ENCODE peak calls at places on chromosomes 13 and 19, in seven cellular contexts. One of them, this sample, is unnamed.

GRCh38 chr19:15213715-15214381 is 13.1 kb upstream of the NOTCH3 start:
- DNase-seq in upper lobe of right lung: no peak
- DNase-seq in tibial nerve: no peak
- DNase-seq in cardiac muscle cell: no peak
- DNase-seq in lung: no peak
- DNase-seq in colonic mucosa: no peak
- DNase-seq in epithelial cell of esophagus: no peak
- DNase-seq in this sample: no peak

GRCh38 chr13:44140146-44140545 is 233.5 kb upstream of the SERP2 start:
- DNase-seq in upper lobe of right lung: no peak
- DNase-seq in tibial nerve: no peak
- DNase-seq in cardiac muscle cell: no peak
- DNase-seq in lung: no peak
- DNase-seq in colonic mucosa: peak
- DNase-seq in epithelial cell of esophagus: no peak
- DNase-seq in this sample: no peak

GRCh38 chr13:106796280-106797047 is 228.5 kb upstream of the ARGLU1 start:
- DNase-seq in upper lobe of right lung: no peak
- DNase-seq in tibial nerve: no peak
- DNase-seq in cardiac muscle cell: no peak
- DNase-seq in lung: no peak
- DNase-seq in colonic mucosa: no peak
- DNase-seq in epithelial cell of esophagus: no peak
- DNase-seq in this sample: no peak

GRCh38 chr13:45300190-45300985 is 40.6 kb downstream of the TPT1 start:
- DNase-seq in upper lobe of right lung: no peak
- DNase-seq in tibial nerve: no peak
- DNase-seq in cardiac muscle cell: no peak
- DNase-seq in lung: no peak
- DNase-seq in colonic mucosa: no peak
- DNase-seq in epithelial cell of esophagus: no peak
- DNase-seq in this sample: no peak

GRCh38 chr19:48271531-48272151 is 1.8 kb downstream of the ZNF114 start:
- DNase-seq in upper lobe of right lung: peak
- DNase-seq in tibial nerve: no peak
- DNase-seq in cardiac muscle cell: peak
- DNase-seq in lung: peak
- DNase-seq in colonic mucosa: peak
- DNase-seq in epithelial cell of esophagus: peak
- DNase-seq in this sample: peak

GRCh38 chr13:106534844-106535551 is 464 bp downstream of the EFNB2 start:
- DNase-seq in upper lobe of right lung: peak
- DNase-seq in tibial nerve: no peak
- DNase-seq in cardiac muscle cell: peak
- DNase-seq in lung: no peak
- DNase-seq in colonic mucosa: no peak
- DNase-seq in epithelial cell of esophagus: no peak
- DNase-seq in this sample: peak

GRCh38 chr19:34644991-34645461 is 31.9 kb downstream of the SCGB2B2 start:
- DNase-seq in upper lobe of right lung: no peak
- DNase-seq in tibial nerve: no peak
- DNase-seq in cardiac muscle cell: no peak
- DNase-seq in lung: no peak
- DNase-seq in colonic mucosa: no peak
- DNase-seq in epithelial cell of esophagus: no peak
- DNase-seq in this sample: no peak

GRCh38 chr13:110030394-110030928 is 244.1 kb upstream of the IRS2 start:
- DNase-seq in upper lobe of right lung: no peak
- DNase-seq in tibial nerve: no peak
- DNase-seq in cardiac muscle cell: no peak
- DNase-seq in lung: no peak
- DNase-seq in colonic mucosa: no peak
- DNase-seq in epithelial cell of esophagus: no peak
- DNase-seq in this sample: no peak

GRCh38 chr19:16871870-16872269 is 16.9 kb upstream of the F2RL3 start:
- DNase-seq in upper lobe of right lung: no peak
- DNase-seq in tibial nerve: no peak
- DNase-seq in cardiac muscle cell: no peak
- DNase-seq in lung: no peak
- DNase-seq in colonic mucosa: peak
- DNase-seq in epithelial cell of esophagus: no peak
- DNase-seq in this sample: no peak

GRCh38 chr13:100673376-100673830 is 1.2 kb downstream of the TMTC4 start:
- DNase-seq in upper lobe of right lung: no peak
- DNase-seq in tibial nerve: no peak
- DNase-seq in cardiac muscle cell: peak
- DNase-seq in lung: no peak
- DNase-seq in colonic mucosa: peak
- DNase-seq in epithelial cell of esophagus: no peak
- DNase-seq in this sample: no peak

GRCh38 chr13:111568290-111568689 is 247.8 kb downstream of the TEX29 start:
- DNase-seq in upper lobe of right lung: no peak
- DNase-seq in tibial nerve: no peak
- DNase-seq in cardiac muscle cell: no peak
- DNase-seq in lung: no peak
- DNase-seq in colonic mucosa: no peak
- DNase-seq in epithelial cell of esophagus: no peak
- DNase-seq in this sample: no peak

GRCh38 chr13:79871594-79871993 is 390.6 kb downstream of the NDFIP2 start:
- DNase-seq in upper lobe of right lung: no peak
- DNase-seq in tibial nerve: no peak
- DNase-seq in cardiac muscle cell: no peak
- DNase-seq in lung: no peak
- DNase-seq in colonic mucosa: no peak
- DNase-seq in epithelial cell of esophagus: no peak
- DNase-seq in this sample: no peak

GRCh38 chr19:11538232-11539036 is at the start of gene CNN1:
- DNase-seq in upper lobe of right lung: no peak
- DNase-seq in tibial nerve: no peak
- DNase-seq in cardiac muscle cell: peak
- DNase-seq in lung: no peak
- DNase-seq in colonic mucosa: no peak
- DNase-seq in epithelial cell of esophagus: no peak
- DNase-seq in this sample: peak

GRCh38 chr13:113726961-113727411 is 32.0 kb upstream of the TMEM255B start:
- DNase-seq in upper lobe of right lung: peak
- DNase-seq in tibial nerve: no peak
- DNase-seq in cardiac muscle cell: no peak
- DNase-seq in lung: no peak
- DNase-seq in colonic mucosa: no peak
- DNase-seq in epithelial cell of esophagus: peak
- DNase-seq in this sample: peak

GRCh38 chr13:60134376-60134775 is 29.4 kb downstream of the DIAPH3 start:
- DNase-seq in upper lobe of right lung: no peak
- DNase-seq in tibial nerve: no peak
- DNase-seq in cardiac muscle cell: peak
- DNase-seq in lung: no peak
- DNase-seq in colonic mucosa: no peak
- DNase-seq in epithelial cell of esophagus: no peak
- DNase-seq in this sample: no peak

GRCh38 chr13:71774863-71775262 is 92.1 kb downstream of the DACH1 start:
- DNase-seq in upper lobe of right lung: no peak
- DNase-seq in tibial nerve: no peak
- DNase-seq in cardiac muscle cell: no peak
- DNase-seq in lung: no peak
- DNase-seq in colonic mucosa: no peak
- DNase-seq in epithelial cell of esophagus: no peak
- DNase-seq in this sample: no peak

GRCh38 chr13:51636349-51636890 is 52.2 kb downstream of the WDFY2 start:
- DNase-seq in upper lobe of right lung: no peak
- DNase-seq in tibial nerve: no peak
- DNase-seq in cardiac muscle cell: no peak
- DNase-seq in lung: no peak
- DNase-seq in colonic mucosa: no peak
- DNase-seq in epithelial cell of esophagus: no peak
- DNase-seq in this sample: peak

GRCh38 chr13:110306960-110307696 is at the start of the genes COL4A1 and COL4A2:
- DNase-seq in upper lobe of right lung: peak
- DNase-seq in tibial nerve: peak
- DNase-seq in cardiac muscle cell: peak
- DNase-seq in lung: peak
- DNase-seq in colonic mucosa: peak
- DNase-seq in epithelial cell of esophagus: peak
- DNase-seq in this sample: peak

GRCh38 chr19:55012294-55012693 is 25.8 kb downstream of the GP6 start:
- DNase-seq in upper lobe of right lung: no peak
- DNase-seq in tibial nerve: no peak
- DNase-seq in cardiac muscle cell: no peak
- DNase-seq in lung: no peak
- DNase-seq in colonic mucosa: no peak
- DNase-seq in epithelial cell of esophagus: no peak
- DNase-seq in this sample: no peak

GRCh38 chr19:35545855-35546381 is 492 bp downstream of the TMEM147 start:
- DNase-seq in upper lobe of right lung: peak
- DNase-seq in tibial nerve: no peak
- DNase-seq in cardiac muscle cell: no peak
- DNase-seq in lung: peak
- DNase-seq in colonic mucosa: peak
- DNase-seq in epithelial cell of esophagus: peak
- DNase-seq in this sample: no peak

GRCh38 chr13:104984296-104984818 is 1551.1 kb downstream of the EFNB2 start:
- DNase-seq in upper lobe of right lung: no peak
- DNase-seq in tibial nerve: peak
- DNase-seq in cardiac muscle cell: peak
- DNase-seq in lung: no peak
- DNase-seq in colonic mucosa: no peak
- DNase-seq in epithelial cell of esophagus: peak
- DNase-seq in this sample: peak

GRCh38 chr13:81927347-81927746 is 1586.4 kb upstream of the SPRY2 start:
- DNase-seq in upper lobe of right lung: no peak
- DNase-seq in tibial nerve: no peak
- DNase-seq in cardiac muscle cell: peak
- DNase-seq in lung: no peak
- DNase-seq in colonic mucosa: no peak
- DNase-seq in epithelial cell of esophagus: peak
- DNase-seq in this sample: no peak
- TF ChIP-seq CTCF in upper lobe of right lung: no peak
- TF ChIP-seq CTCF in tibial nerve: no peak
- TF ChIP-seq CTCF in cardiac muscle cell: no peak
- TF ChIP-seq CTCF in lung: no peak
- TF ChIP-seq CTCF in colonic mucosa: no peak
- TF ChIP-seq CTCF in epithelial cell of esophagus: peak
- TF ChIP-seq CTCF in this sample: peak

GRCh38 chr19:10343495-10343894 is 4.1 kb upstream of the ICAM3 start:
- DNase-seq in upper lobe of right lung: no peak
- DNase-seq in tibial nerve: no peak
- DNase-seq in cardiac muscle cell: no peak
- DNase-seq in lung: no peak
- DNase-seq in colonic mucosa: no peak
- DNase-seq in epithelial cell of esophagus: peak
- DNase-seq in this sample: no peak

GRCh38 chr19:10338940-10339339 is 484 bp downstream of the ICAM3 start:
- DNase-seq in upper lobe of right lung: no peak
- DNase-seq in tibial nerve: no peak
- DNase-seq in cardiac muscle cell: no peak
- DNase-seq in lung: no peak
- DNase-seq in colonic mucosa: no peak
- DNase-seq in epithelial cell of esophagus: no peak
- DNase-seq in this sample: no peak

GRCh38 chr19:10335149-10336053 is 2.1 kb upstream of the RAVER1 start:
- DNase-seq in upper lobe of right lung: no peak
- DNase-seq in tibial nerve: no peak
- DNase-seq in cardiac muscle cell: peak
- DNase-seq in lung: no peak
- DNase-seq in colonic mucosa: no peak
- DNase-seq in epithelial cell of esophagus: no peak
- DNase-seq in this sample: no peak

GRCh38 chr19:10339977-10340376 is 553 bp upstream of the ICAM3 start:
- DNase-seq in upper lobe of right lung: no peak
- DNase-seq in tibial nerve: no peak
- DNase-seq in cardiac muscle cell: no peak
- DNase-seq in lung: no peak
- DNase-seq in colonic mucosa: no peak
- DNase-seq in epithelial cell of esophagus: no peak
- DNase-seq in this sample: no peak

GRCh38 chr19:10339380-10339960 is at the start of gene ICAM3:
- DNase-seq in upper lobe of right lung: no peak
- DNase-seq in tibial nerve: no peak
- DNase-seq in cardiac muscle cell: no peak
- DNase-seq in lung: peak
- DNase-seq in colonic mucosa: peak
- DNase-seq in epithelial cell of esophagus: no peak
- DNase-seq in this sample: no peak
- H3K4me3 ChIP-seq in upper lobe of right lung: peak
- H3K4me3 ChIP-seq in tibial nerve: no peak
- H3K4me3 ChIP-seq in cardiac muscle cell: no peak
- H3K4me3 ChIP-seq in lung: no peak
- H3K4me3 ChIP-seq in colonic mucosa: peak
- H3K4me3 ChIP-seq in epithelial cell of esophagus: no peak
- H3K4me3 ChIP-seq in this sample: no peak

GRCh38 chr19:30084390-30084819 is 142.4 kb downstream of the URI1 start:
- DNase-seq in upper lobe of right lung: peak
- DNase-seq in tibial nerve: no peak
- DNase-seq in cardiac muscle cell: no peak
- DNase-seq in lung: no peak
- DNase-seq in colonic mucosa: no peak
- DNase-seq in epithelial cell of esophagus: no peak
- DNase-seq in this sample: no peak

GRCh38 chr19:30086220-30086619 is 144.2 kb downstream of the URI1 start:
- DNase-seq in upper lobe of right lung: no peak
- DNase-seq in tibial nerve: no peak
- DNase-seq in cardiac muscle cell: no peak
- DNase-seq in lung: no peak
- DNase-seq in colonic mucosa: no peak
- DNase-seq in epithelial cell of esophagus: no peak
- DNase-seq in this sample: no peak

GRCh38 chr19:30083701-30084156 is 141.7 kb downstream of the URI1 start:
- DNase-seq in upper lobe of right lung: peak
- DNase-seq in tibial nerve: no peak
- DNase-seq in cardiac muscle cell: no peak
- DNase-seq in lung: no peak
- DNase-seq in colonic mucosa: no peak
- DNase-seq in epithelial cell of esophagus: no peak
- DNase-seq in this sample: no peak

GRCh38 chr19:30086916-30087315 is 144.9 kb downstream of the URI1 start:
- DNase-seq in upper lobe of right lung: no peak
- DNase-seq in tibial nerve: no peak
- DNase-seq in cardiac muscle cell: no peak
- DNase-seq in lung: no peak
- DNase-seq in colonic mucosa: no peak
- DNase-seq in epithelial cell of esophagus: no peak
- DNase-seq in this sample: no peak

GRCh38 chr19:30085394-30085793 is 143.4 kb downstream of the URI1 start:
- DNase-seq in upper lobe of right lung: peak
- DNase-seq in tibial nerve: no peak
- DNase-seq in cardiac muscle cell: peak
- DNase-seq in lung: no peak
- DNase-seq in colonic mucosa: no peak
- DNase-seq in epithelial cell of esophagus: no peak
- DNase-seq in this sample: no peak
- TF ChIP-seq CTCF in upper lobe of right lung: no peak
- TF ChIP-seq CTCF in tibial nerve: no peak
- TF ChIP-seq CTCF in cardiac muscle cell: no peak
- TF ChIP-seq CTCF in lung: no peak
- TF ChIP-seq CTCF in colonic mucosa: no peak
- TF ChIP-seq CTCF in epithelial cell of esophagus: no peak
- TF ChIP-seq CTCF in this sample: no peak

DNA sequence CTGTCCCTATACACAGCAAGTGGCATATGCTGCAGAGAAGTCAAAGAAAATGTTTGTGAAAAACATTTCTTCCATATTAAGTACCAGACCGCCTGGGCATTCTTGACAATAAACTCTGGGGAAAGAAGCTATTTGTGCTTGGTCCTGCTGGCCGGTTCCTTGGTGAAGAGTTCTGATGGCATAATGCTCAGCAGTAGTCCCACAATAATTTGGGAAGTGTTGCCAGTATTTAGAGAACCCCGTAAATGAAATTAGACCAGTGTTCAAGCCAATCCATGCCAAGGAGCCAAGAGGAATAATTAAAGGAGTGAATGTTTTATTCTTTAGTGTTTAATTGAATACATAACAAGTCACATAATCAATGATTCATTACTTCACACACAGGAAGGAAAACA is 6.3 kb downstream of the KCTD12 start:
- DNase-seq in upper lobe of right lung: no peak
- DNase-seq in tibial nerve: no peak
- DNase-seq in cardiac muscle cell: no peak
- DNase-seq in lung: no peak
- DNase-seq in colonic mucosa: no peak
- DNase-seq in epithelial cell of esophagus: no peak
- DNase-seq in this sample: no peak
- H3K4me3 ChIP-seq in upper lobe of right lung: peak
- H3K4me3 ChIP-seq in tibial nerve: peak
- H3K4me3 ChIP-seq in cardiac muscle cell: no peak
- H3K4me3 ChIP-seq in lung: no peak
- H3K4me3 ChIP-seq in colonic mucosa: no peak
- H3K4me3 ChIP-seq in epithelial cell of esophagus: no peak
- H3K4me3 ChIP-seq in this sample: no peak